ENCODE peak calls at places on chromosome 13, in six cellular contexts. One of them, this sample, is unnamed.

GRCh38 chr13:33119886-33120543 is 103.8 kb downstream of the KL start:
- DNase-seq in H1: no peak
- DNase-seq in SK-N-SH: peak
- DNase-seq in K562: no peak
- DNase-seq in GM12878: no peak
- DNase-seq in HepG2: no peak
- DNase-seq in this sample: peak

GRCh38 chr13:89943139-89943538 is 1404.3 kb upstream of the MIR17HG start:
- DNase-seq in GM12878: no peak
- DNase-seq in SK-N-SH: no peak
- DNase-seq in K562: no peak
- DNase-seq in H1: no peak
- DNase-seq in HepG2: no peak
- DNase-seq in this sample: no peak

GRCh38 chr13:98171806-98172569 is 5.1 kb downstream of the RNF113B start:
- DNase-seq in SK-N-SH: peak
- DNase-seq in H1: no peak
- DNase-seq in K562: no peak
- DNase-seq in GM12878: no peak
- DNase-seq in HepG2: no peak
- DNase-seq in this sample: no peak

GRCh38 chr13:96967248-96967745 is 27.0 kb downstream of the OXGR1 start:
- DNase-seq in GM12878: no peak
- DNase-seq in H1: no peak
- DNase-seq in HepG2: peak
- DNase-seq in K562: peak
- DNase-seq in SK-N-SH: no peak
- DNase-seq in this sample: peak

GRCh38 chr13:20230913-20231838 is 943 bp downstream of the GJB6 start:
- DNase-seq in GM12878: no peak
- DNase-seq in H1: no peak
- DNase-seq in SK-N-SH: no peak
- DNase-seq in K562: no peak
- DNase-seq in HepG2: no peak
- DNase-seq in this sample: no peak

GRCh38 chr13:95195146-95195545 is 106.1 kb downstream of the ABCC4 start:
- DNase-seq in HepG2: no peak
- DNase-seq in SK-N-SH: no peak
- DNase-seq in GM12878: no peak
- DNase-seq in H1: no peak
- DNase-seq in K562: no peak
- DNase-seq in this sample: no peak

GRCh38 chr13:34611678-34612077 is 330.4 kb upstream of the NBEA start:
- DNase-seq in H1: no peak
- DNase-seq in GM12878: no peak
- DNase-seq in K562: no peak
- DNase-seq in HepG2: no peak
- DNase-seq in SK-N-SH: no peak
- DNase-seq in this sample: no peak

GRCh38 chr13:57633141-57633949 is 1.8 kb downstream of the PCDH17 start:
- DNase-seq in HepG2: no peak
- DNase-seq in GM12878: no peak
- DNase-seq in K562: no peak
- DNase-seq in H1: no peak
- DNase-seq in SK-N-SH: peak
- DNase-seq in this sample: no peak

GRCh38 chr13:20000062-20000552 is 41.6 kb downstream of the ZMYM2 start:
- DNase-seq in SK-N-SH: no peak
- DNase-seq in GM12878: no peak
- DNase-seq in HepG2: no peak
- DNase-seq in K562: no peak
- DNase-seq in H1: no peak
- DNase-seq in this sample: no peak

GRCh38 chr13:27919934-27920676 is at the start of gene PDX1:
- DNase-seq in GM12878: no peak
- DNase-seq in SK-N-SH: peak
- DNase-seq in K562: no peak
- DNase-seq in HepG2: no peak
- DNase-seq in H1: no peak
- DNase-seq in this sample: no peak

GRCh38 chr13:20825476-20825875 is 51.7 kb upstream of the EEF1AKMT1 start:
- DNase-seq in GM12878: no peak
- DNase-seq in H1: no peak
- DNase-seq in HepG2: no peak
- DNase-seq in K562: no peak
- DNase-seq in SK-N-SH: no peak
- DNase-seq in this sample: no peak

GRCh38 chr13:85508683-85509329 is 290.4 kb downstream of the SLITRK6 start:
- DNase-seq in K562: no peak
- DNase-seq in HepG2: no peak
- DNase-seq in H1: no peak
- DNase-seq in GM12878: no peak
- DNase-seq in SK-N-SH: no peak
- DNase-seq in this sample: no peak

GRCh38 chr13:97559981-97560380 is 126.0 kb downstream of the RAP2A start:
- DNase-seq in K562: no peak
- DNase-seq in H1: no peak
- DNase-seq in SK-N-SH: no peak
- DNase-seq in HepG2: no peak
- DNase-seq in GM12878: no peak
- DNase-seq in this sample: no peak

GRCh38 chr13:98998831-98999634 is 21.2 kb upstream of the DOCK9 start:
- DNase-seq in HepG2: no peak
- DNase-seq in GM12878: peak
- DNase-seq in H1: no peak
- DNase-seq in K562: no peak
- DNase-seq in SK-N-SH: no peak
- DNase-seq in this sample: no peak

GRCh38 chr13:51419015-51419636 is 33.7 kb downstream of the INTS6 start:
- DNase-seq in K562: no peak
- DNase-seq in SK-N-SH: no peak
- DNase-seq in HepG2: no peak
- DNase-seq in GM12878: no peak
- DNase-seq in H1: no peak
- DNase-seq in this sample: no peak
- TF ChIP-seq RAD21 in K562: no peak
- TF ChIP-seq RAD21 in SK-N-SH: no peak
- TF ChIP-seq RAD21 in HepG2: no peak
- TF ChIP-seq RAD21 in GM12878: no peak
- TF ChIP-seq RAD21 in H1: no peak
- TF ChIP-seq RAD21 in this sample: no peak

DNA sequence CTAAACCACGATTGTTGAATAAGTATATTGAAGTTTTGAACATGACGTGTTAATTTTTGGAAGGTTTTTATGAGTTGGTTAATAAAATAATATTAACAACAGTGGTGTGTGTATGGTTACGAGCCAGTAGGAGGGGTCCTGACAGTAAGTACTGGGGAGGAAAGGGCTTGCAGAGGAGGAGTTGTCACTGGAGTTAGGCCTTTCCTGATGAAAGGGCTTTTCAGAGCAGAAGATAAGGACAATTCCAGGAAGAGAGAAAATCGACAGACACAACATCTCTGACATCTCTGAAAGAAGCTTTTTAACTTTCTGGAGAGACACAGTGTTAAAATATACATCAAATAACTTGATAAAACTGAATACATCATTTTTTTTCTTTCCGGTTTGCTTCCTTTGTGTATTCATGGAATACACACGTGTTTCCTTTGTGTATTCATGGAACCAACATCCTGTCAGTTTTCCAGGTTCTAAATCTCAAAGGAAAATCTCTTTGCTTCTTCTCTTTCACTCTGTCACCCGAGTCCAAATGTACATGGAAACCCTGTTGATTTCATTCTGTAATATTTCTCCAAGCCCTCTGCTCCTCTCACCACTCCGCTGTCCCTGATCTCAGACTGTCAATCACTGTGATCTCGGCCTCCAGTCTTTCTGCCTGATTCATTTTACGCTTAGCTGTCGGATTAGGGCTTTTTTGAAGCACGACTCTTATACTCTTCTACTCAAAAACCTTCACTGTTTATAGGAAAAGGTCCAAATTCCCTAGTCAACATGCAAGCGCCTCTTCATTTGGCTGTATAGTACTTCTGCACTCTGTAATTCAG is 374.4 kb downstream of the DLEU7 start:
- DNase-seq in K562: no peak
- DNase-seq in SK-N-SH: no peak
- DNase-seq in HepG2: no peak
- DNase-seq in H1: no peak
- DNase-seq in GM12878: no peak
- DNase-seq in this sample: no peak
- TF ChIP-seq SIN3A in K562: no peak
- TF ChIP-seq SIN3A in SK-N-SH: no peak
- TF ChIP-seq SIN3A in HepG2: no peak
- TF ChIP-seq SIN3A in H1: no peak
- TF ChIP-seq SIN3A in GM12878: no peak
- TF ChIP-seq SIN3A in this sample: no peak

GRCh38 chr13:39913339-39913738 is 257.9 kb downstream of the COG6 start:
- DNase-seq in HepG2: no peak
- DNase-seq in GM12878: no peak
- DNase-seq in H1: no peak
- DNase-seq in K562: no peak
- DNase-seq in SK-N-SH: no peak
- DNase-seq in this sample: no peak
- TF ChIP-seq RAD21 in HepG2: no peak
- TF ChIP-seq RAD21 in GM12878: no peak
- TF ChIP-seq RAD21 in H1: no peak
- TF ChIP-seq RAD21 in K562: no peak
- TF ChIP-seq RAD21 in SK-N-SH: no peak
- TF ChIP-seq RAD21 in this sample: no peak

DNA sequence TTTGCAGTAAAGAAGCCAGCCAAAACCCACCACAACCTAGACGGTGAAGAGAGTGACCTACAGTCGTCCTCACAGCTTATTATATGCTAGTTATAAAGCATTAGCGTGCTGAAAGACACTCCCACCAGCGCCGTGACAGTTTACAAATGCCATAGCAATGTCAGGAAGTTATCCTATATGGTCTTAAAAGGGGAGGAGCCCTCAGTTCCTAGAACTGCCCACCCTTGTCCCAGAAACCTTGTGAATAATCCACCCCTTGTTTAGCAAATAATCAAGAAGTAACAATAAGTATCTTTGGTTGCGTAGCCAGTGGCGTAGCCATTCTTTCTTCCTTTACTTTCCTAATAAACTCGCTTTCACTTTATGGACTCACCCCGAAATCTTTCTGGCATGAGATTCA is 227.9 kb upstream of the ARGLU1 start:
- DNase-seq in GM12878: no peak
- DNase-seq in HepG2: no peak
- DNase-seq in K562: no peak
- DNase-seq in H1: no peak
- DNase-seq in SK-N-SH: no peak
- DNase-seq in this sample: no peak
- TF ChIP-seq SIN3A in GM12878: no peak
- TF ChIP-seq SIN3A in HepG2: no peak
- TF ChIP-seq SIN3A in K562: no peak
- TF ChIP-seq SIN3A in H1: no peak
- TF ChIP-seq SIN3A in SK-N-SH: no peak
- TF ChIP-seq SIN3A in this sample: no peak

DNA sequence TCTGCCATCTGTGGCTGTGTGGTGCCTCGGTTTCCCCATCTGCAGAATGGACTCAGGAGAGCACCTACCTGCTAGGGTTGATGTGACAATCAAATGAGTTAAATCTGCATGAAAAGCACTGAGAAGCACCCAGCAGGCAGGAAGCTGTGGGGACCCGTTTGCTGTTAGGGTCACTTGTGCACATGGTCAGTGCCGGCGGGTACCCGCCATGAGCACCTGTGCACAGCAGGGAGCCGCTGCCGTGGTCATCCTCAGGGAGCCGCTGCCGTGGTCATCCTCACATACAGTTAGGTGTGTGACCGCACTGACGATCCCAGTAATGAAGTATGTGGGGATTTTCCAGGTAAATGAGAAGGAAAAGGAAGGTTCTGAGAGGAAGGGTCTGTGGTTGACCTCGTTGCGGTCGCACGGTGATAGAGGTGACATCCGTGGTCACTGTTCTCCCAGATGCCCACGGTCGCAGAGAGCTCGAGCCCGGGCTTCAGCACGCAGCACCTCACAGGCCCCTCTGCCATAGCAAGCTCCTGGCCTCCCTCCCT is 6.5 kb downstream of the MCF2L start:
- DNase-seq in SK-N-SH: no peak
- DNase-seq in HepG2: no peak
- DNase-seq in K562: no peak
- DNase-seq in H1: no peak
- DNase-seq in GM12878: no peak
- DNase-seq in this sample: no peak
- TF ChIP-seq RAD21 in SK-N-SH: no peak
- TF ChIP-seq RAD21 in HepG2: no peak
- TF ChIP-seq RAD21 in K562: no peak
- TF ChIP-seq RAD21 in H1: no peak
- TF ChIP-seq RAD21 in GM12878: no peak
- TF ChIP-seq RAD21 in this sample: no peak

DNA sequence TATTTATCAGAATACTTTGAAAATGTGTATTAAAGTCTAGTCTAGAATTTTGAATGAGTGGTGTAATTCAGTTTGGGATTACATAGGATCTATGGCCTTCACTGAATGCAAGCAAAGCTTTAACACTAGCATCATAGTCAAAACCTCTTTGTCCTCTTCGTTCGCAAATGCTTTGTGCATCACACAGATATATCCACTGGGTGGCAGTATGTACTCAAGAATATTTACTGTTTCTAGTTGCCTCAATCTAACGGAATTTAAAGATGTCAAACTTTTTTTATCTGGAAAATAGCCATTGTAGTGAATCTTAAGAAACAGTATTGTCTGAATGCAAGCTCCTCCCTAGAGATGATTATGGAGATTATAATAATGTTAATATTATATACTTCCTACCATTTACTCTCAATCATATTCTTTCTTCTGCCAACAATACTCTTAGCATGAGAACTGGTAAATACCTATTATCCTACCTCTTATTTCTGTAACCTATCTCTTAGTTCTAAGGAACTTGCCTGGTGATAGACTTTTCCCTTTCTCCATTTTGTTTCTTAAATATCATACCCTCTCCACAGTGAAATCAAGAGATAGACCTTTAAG is 25.8 kb downstream of the LACC1 start:
- DNase-seq in HepG2: peak
- DNase-seq in GM12878: no peak
- DNase-seq in K562: peak
- DNase-seq in H1: no peak
- DNase-seq in SK-N-SH: peak
- DNase-seq in this sample: peak
- TF ChIP-seq SIN3A in HepG2: no peak
- TF ChIP-seq SIN3A in GM12878: no peak
- TF ChIP-seq SIN3A in K562: no peak
- TF ChIP-seq SIN3A in H1: no peak
- TF ChIP-seq SIN3A in SK-N-SH: no peak
- TF ChIP-seq SIN3A in this sample: no peak

This sample was measured in HCT116.